ENCODE peak calls at places on chromosome 1, in eight cellular contexts. P, N, R, W, V, U, O and Q are unnamed samples.
A peak's percentile ranks its signal among the peaks of the same experiment; 100 is the strongest.

GRCh38 chr1:224340711-224341384 is 10.9 kb upstream of the NVL start:
- DNase-seq in P (no peak), N (peak; percentile 21), R (peak; percentile 86), W (no peak), V (no peak), U (no peak), O (no peak), Q (no peak)

GRCh38 chr1:34460193-34460592 is 283.5 kb downstream of the C1orf94 start:
- DNase-seq in P (no peak), N (peak; percentile 21), R (no peak), W (no peak), V (no peak), U (no peak), O (no peak), Q (peak; percentile 29)

GRCh38 chr1:43286115-43286514 is 734 bp upstream of the C1orf210 start:
- DNase-seq in P (peak; percentile 7), N (no peak), R (peak; percentile 51), W (no peak), V (no peak), U (no peak), O (no peak), Q (no peak)

GRCh38 chr1:155205969-155206593 is 1.6 kb downstream of the THBS3 start:
- DNase-seq in P (no peak), N (no peak), R (peak; percentile 66), W (no peak), V (no peak), U (no peak), O (no peak), Q (no peak)

GRCh38 chr1:227889047-227889862 is 58.5 kb downstream of the WNT9A start:
- DNase-seq in P (no peak), N (no peak), R (peak; percentile 69), W (no peak), V (no peak), U (peak; percentile 13), O (no peak), Q (no peak)

GRCh38 chr1:160177667-160178066 is 12.7 kb upstream of the CASQ1 start:
- DNase-seq in P (no peak), N (no peak), R (no peak), W (no peak), V (no peak), U (no peak), O (no peak), Q (no peak)

GRCh38 chr1:35717911-35718476 is 690 bp downstream of the C1orf216 start:
- DNase-seq in P (peak; percentile 66), N (peak; percentile 30), R (no peak), W (peak; percentile 23), V (peak; percentile 63), U (no peak), O (no peak), Q (peak; percentile 49)

GRCh38 chr1:28178690-28179485 is 2.4 kb upstream of the PTAFR start:
- DNase-seq in P (no peak), N (no peak), R (peak; percentile 74), W (no peak), V (no peak), U (no peak), O (no peak), Q (no peak)

GRCh38 chr1:101284021-101284420 is 47.2 kb downstream of the S1PR1 start:
- DNase-seq in P (no peak), N (no peak), R (no peak), W (no peak), V (no peak), U (no peak), O (no peak), Q (no peak)

GRCh38 chr1:230753586-230754251 is 6.5 kb downstream of the CAPN9 start:
- DNase-seq in P (peak; percentile 69), N (no peak), R (peak; percentile 56), W (no peak), V (no peak), U (no peak), O (peak; percentile 74), Q (no peak)

GRCh38 chr1:86756062-86756406 is 51.7 kb downstream of the SH3GLB1 start:
- DNase-seq in P (no peak), N (no peak), R (no peak), W (no peak), V (no peak), U (no peak), O (no peak), Q (no peak)

GRCh38 chr1:86757272-86757984 is 53.1 kb downstream of the SH3GLB1 start:
- DNase-seq in P (no peak), N (no peak), R (no peak), W (no peak), V (peak; percentile 45), U (no peak), O (no peak), Q (peak; percentile 14)

GRCh38 chr1:86750530-86750929 is 46.2 kb downstream of the SH3GLB1 start:
- DNase-seq in P (no peak), N (no peak), R (no peak), W (no peak), V (no peak), U (no peak), O (no peak), Q (no peak)

GRCh38 chr1:86753700-86754099 is 49.3 kb downstream of the SH3GLB1 start:
- DNase-seq in P (no peak), N (peak; percentile 35), R (no peak), W (no peak), V (peak; percentile 10), U (no peak), O (no peak), Q (no peak)

DNA sequence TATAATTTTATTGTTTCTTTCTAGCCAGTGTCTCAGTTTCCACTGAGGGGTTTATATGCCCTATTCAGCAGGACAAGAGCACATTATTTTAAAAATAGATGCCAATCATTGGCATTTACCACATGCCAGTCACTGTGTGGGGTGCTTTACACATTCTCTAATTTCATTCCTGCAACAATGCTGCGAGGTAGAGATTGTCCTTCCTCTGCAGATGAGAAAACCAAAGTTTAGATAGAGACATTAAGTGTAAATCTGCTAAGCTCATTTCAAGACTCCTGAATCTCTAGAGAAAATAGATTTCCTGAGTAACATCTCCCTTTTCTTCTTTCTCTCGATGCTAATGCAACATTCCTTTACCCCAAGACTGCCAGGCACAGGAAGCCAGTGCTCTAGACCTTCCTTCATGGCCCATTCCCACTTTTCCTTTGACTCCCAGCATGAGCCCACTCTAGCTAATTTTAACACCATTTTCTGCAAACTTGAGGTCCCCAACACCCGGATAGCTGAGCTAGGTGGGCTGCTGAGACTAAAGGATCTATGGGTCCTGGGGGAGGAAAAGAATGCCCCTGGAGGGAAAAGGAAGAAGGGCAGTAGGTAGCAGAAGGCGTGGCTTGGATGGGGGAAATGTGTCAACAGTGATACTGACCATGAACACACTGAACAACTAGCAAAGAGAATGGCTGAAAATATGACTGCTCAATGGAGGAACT is 50.0 kb downstream of the SH3GLB1 start:
- DNase-seq in P (no peak), N (no peak), R (no peak), W (no peak), V (no peak), U (no peak), O (no peak), Q (no peak)
- TF ChIP-seq POLR2A in P (no peak), N (no peak), R (no peak), W (no peak), V (no peak), U (no peak), O (no peak), Q (no peak)

GRCh38 chr1:162734047-162734446 is 56.5 kb upstream of the HSD17B7 start:
- DNase-seq in P (no peak), N (no peak), R (no peak), W (no peak), V (no peak), U (no peak), O (no peak), Q (no peak)

GRCh38 chr1:162732566-162733335 is 57.8 kb upstream of the HSD17B7 start:
- DNase-seq in P (peak; percentile 69), N (no peak), R (no peak), W (no peak), V (no peak), U (no peak), O (no peak), Q (no peak)

GRCh38 chr1:162732094-162732493 is 58.4 kb upstream of the HSD17B7 start:
- DNase-seq in P (no peak), N (no peak), R (no peak), W (no peak), V (no peak), U (no peak), O (no peak), Q (no peak)

GRCh38 chr1:162736184-162736583 is 54.3 kb upstream of the HSD17B7 start:
- DNase-seq in P (no peak), N (no peak), R (no peak), W (no peak), V (no peak), U (no peak), O (no peak), Q (peak; percentile 41)

DNA sequence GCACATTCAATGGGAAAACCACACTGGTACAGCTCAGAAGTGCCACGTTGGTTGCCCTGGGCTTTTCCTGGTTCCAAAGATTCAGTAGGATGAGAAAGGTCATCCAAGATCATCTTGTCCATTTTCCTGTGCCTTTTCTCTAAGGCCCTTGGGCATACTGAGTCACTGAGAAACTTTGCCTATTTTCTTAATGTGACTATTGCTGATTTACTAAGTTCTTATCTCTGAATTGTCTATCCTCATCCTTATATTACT is 57.2 kb upstream of the HSD17B7 start:
- DNase-seq in P (no peak), N (no peak), R (no peak), W (no peak), V (no peak), U (no peak), O (no peak), Q (no peak)
- H3K27ac ChIP-seq in P (peak overlapping the region; percentile 48), N (no peak overlapping the region), R (no peak overlapping the region), W (no peak overlapping the region), V (peak overlapping the region; percentile 31), U (peak overlapping the region; percentile 21), O (peak overlapping the region; percentile 30), Q (no peak overlapping the region)

GRCh38 chr1:15351301-15351700 is 58.4 kb upstream of the EFHD2 start:
- DNase-seq in P (no peak), N (no peak), R (no peak), W (no peak), V (no peak), U (no peak), O (no peak), Q (no peak)

GRCh38 chr1:15352122-15352957 is 57.3 kb upstream of the EFHD2 start:
- DNase-seq in P (no peak), N (peak; percentile 96), R (no peak), W (no peak), V (peak; percentile 84), U (no peak), O (no peak), Q (peak; percentile 37)

GRCh38 chr1:15355968-15356621 is 53.6 kb upstream of the EFHD2 start:
- DNase-seq in P (no peak), N (peak; percentile 89), R (no peak), W (no peak), V (peak; percentile 61), U (no peak), O (no peak), Q (no peak)

GRCh38 chr1:15354580-15354965 is 55.1 kb upstream of the EFHD2 start:
- DNase-seq in P (no peak), N (no peak), R (no peak), W (no peak), V (peak; percentile 78), U (no peak), O (no peak), Q (no peak)

GRCh38 chr1:15353839-15354579 is 55.7 kb upstream of the EFHD2 start:
- DNase-seq in P (peak; percentile 37), N (peak; percentile 81), R (no peak), W (no peak), V (peak; percentile 38), U (no peak), O (no peak), Q (no peak)
- H3K4me1 ChIP-seq in P (peaks cover 6% of the 10 kb centered on the region), N (peaks cover 84% of the 10 kb centered on the region), R (no peaks in the 10 kb centered on the region), W (no peaks in the 10 kb centered on the region), V (peaks cover 11% of the 10 kb centered on the region), U (no peaks in the 10 kb centered on the region), O (peaks cover 10% of the 10 kb centered on the region), Q (no peaks in the 10 kb centered on the region)

GRCh38 chr1:19074902-19075721 is 118.6 kb upstream of the IFFO2 start:
- DNase-seq in P (peak; percentile 61), N (no peak), R (no peak), W (peak; percentile 82), V (no peak), U (no peak), O (no peak), Q (peak; percentile 83)
- TF ChIP-seq POLR2A in P (no peak), N (no peak), R (no peak), W (no peak), V (no peak), U (no peak), O (no peak), Q (no peak)